ENCODE peak calls at places on chromosomes 2 and 18, in four cellular contexts. One of them, this sample, is unnamed.

GRCh38 chr18:51082571-51083264 is 52.7 kb downstream of the SMAD4 start:
- DNase-seq in fibroblast of lung: peak
- DNase-seq in endothelial cell of umbilical vein: peak
- DNase-seq in hepatocyte: no peak
- DNase-seq in this sample: no peak

GRCh38 chr2:126911111-126911796 is 12.6 kb downstream of the TEX51 start:
- DNase-seq in fibroblast of lung: no peak
- DNase-seq in endothelial cell of umbilical vein: no peak
- DNase-seq in hepatocyte: no peak
- DNase-seq in this sample: no peak

GRCh38 chr2:207854484-207855386 is 85.0 kb upstream of the FZD5 start:
- DNase-seq in fibroblast of lung: peak
- DNase-seq in endothelial cell of umbilical vein: no peak
- DNase-seq in hepatocyte: no peak
- DNase-seq in this sample: no peak

GRCh38 chr2:240437861-240438809 is 2.7 kb downstream of the GPC1 start:
- DNase-seq in fibroblast of lung: peak
- DNase-seq in endothelial cell of umbilical vein: peak
- DNase-seq in hepatocyte: peak
- DNase-seq in this sample: peak

GRCh38 chr2:8803658-8804379 is 33.6 kb downstream of the KIDINS220 start:
- DNase-seq in fibroblast of lung: peak
- DNase-seq in endothelial cell of umbilical vein: peak
- DNase-seq in hepatocyte: peak
- DNase-seq in this sample: no peak

GRCh38 chr2:144130551-144130950 is 389.4 kb downstream of the ZEB2 start:
- DNase-seq in fibroblast of lung: no peak
- DNase-seq in endothelial cell of umbilical vein: no peak
- DNase-seq in hepatocyte: no peak
- DNase-seq in this sample: no peak

GRCh38 chr2:42917374-42918017 is 125.1 kb upstream of the HAAO start:
- DNase-seq in fibroblast of lung: peak
- DNase-seq in endothelial cell of umbilical vein: peak
- DNase-seq in hepatocyte: no peak
- DNase-seq in this sample: no peak

GRCh38 chr18:79924814-79925655 is 26.4 kb downstream of the SLC66A2 start:
- DNase-seq in fibroblast of lung: no peak
- DNase-seq in endothelial cell of umbilical vein: no peak
- DNase-seq in hepatocyte: no peak
- DNase-seq in this sample: peak

GRCh38 chr2:180692322-180692721 is 288.1 kb upstream of the UBE2E3 start:
- DNase-seq in fibroblast of lung: no peak
- DNase-seq in endothelial cell of umbilical vein: no peak
- DNase-seq in hepatocyte: no peak
- DNase-seq in this sample: no peak

GRCh38 chr18:41917199-41917598 is 37.8 kb upstream of the PIK3C3 start:
- DNase-seq in fibroblast of lung: no peak
- DNase-seq in endothelial cell of umbilical vein: no peak
- DNase-seq in hepatocyte: no peak
- DNase-seq in this sample: no peak

GRCh38 chr2:72623481-72623880 is 202.4 kb downstream of the EXOC6B start:
- DNase-seq in fibroblast of lung: peak
- DNase-seq in endothelial cell of umbilical vein: no peak
- DNase-seq in hepatocyte: no peak
- DNase-seq in this sample: no peak

GRCh38 chr2:58871469-58872142 is 630.5 kb upstream of the FANCL start:
- DNase-seq in fibroblast of lung: no peak
- DNase-seq in endothelial cell of umbilical vein: no peak
- DNase-seq in hepatocyte: no peak
- DNase-seq in this sample: no peak

DNA sequence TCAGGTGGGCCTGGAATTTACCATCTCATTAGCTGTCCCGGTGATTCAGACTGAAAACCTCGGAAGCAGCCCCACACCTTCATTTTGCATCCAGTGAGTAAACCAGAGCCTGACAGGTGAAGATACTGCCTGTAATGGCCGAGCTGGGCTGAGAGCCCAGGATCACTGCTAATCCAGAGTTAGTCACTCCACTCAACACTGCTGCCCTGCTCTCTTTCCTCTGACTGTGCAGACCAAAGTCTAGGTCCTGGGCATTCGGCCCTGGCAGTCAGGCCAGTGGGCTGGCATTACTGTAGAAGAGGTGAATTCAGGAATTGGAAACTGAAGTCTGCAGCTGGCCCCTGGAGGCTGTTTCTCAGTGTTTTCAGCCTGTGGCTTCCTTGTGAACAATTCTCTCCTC is 44.3 kb downstream of the TMEM17 start:
- DNase-seq in fibroblast of lung: peak
- DNase-seq in endothelial cell of umbilical vein: no peak
- DNase-seq in hepatocyte: peak
- DNase-seq in this sample: no peak
- H2AFZ ChIP-seq in fibroblast of lung: no peak
- H2AFZ ChIP-seq in endothelial cell of umbilical vein: no peak
- H2AFZ ChIP-seq in hepatocyte: no peak
- H2AFZ ChIP-seq in this sample: no peak

GRCh38 chr2:85420743-85421705 is 2.5 kb downstream of the SH2D6 start:
- DNase-seq in fibroblast of lung: peak
- DNase-seq in endothelial cell of umbilical vein: peak
- DNase-seq in hepatocyte: peak
- DNase-seq in this sample: peak

GRCh38 chr2:85425588-85425987 is 7.1 kb downstream of the SH2D6 start:
- DNase-seq in fibroblast of lung: no peak
- DNase-seq in endothelial cell of umbilical vein: no peak
- DNase-seq in hepatocyte: no peak
- DNase-seq in this sample: no peak

GRCh38 chr2:85421706-85422457 is 3.4 kb downstream of the SH2D6 start:
- DNase-seq in fibroblast of lung: no peak
- DNase-seq in endothelial cell of umbilical vein: no peak
- DNase-seq in hepatocyte: no peak
- DNase-seq in this sample: no peak

GRCh38 chr2:85427300-85427699 is 8.8 kb downstream of the SH2D6 start:
- DNase-seq in fibroblast of lung: no peak
- DNase-seq in endothelial cell of umbilical vein: no peak
- DNase-seq in hepatocyte: no peak
- DNase-seq in this sample: no peak

GRCh38 chr2:85423525-85423924 is 5.0 kb downstream of the SH2D6 start:
- DNase-seq in fibroblast of lung: no peak
- DNase-seq in endothelial cell of umbilical vein: no peak
- DNase-seq in hepatocyte: no peak
- DNase-seq in this sample: no peak
- H2AFZ ChIP-seq in fibroblast of lung: no peak
- H2AFZ ChIP-seq in endothelial cell of umbilical vein: no peak
- H2AFZ ChIP-seq in hepatocyte: no peak
- H2AFZ ChIP-seq in this sample: no peak

GRCh38 chr2:197327776-197328169 is 17.2 kb upstream of the ANKRD44 start:
- DNase-seq in fibroblast of lung: no peak
- DNase-seq in endothelial cell of umbilical vein: no peak
- DNase-seq in hepatocyte: no peak
- DNase-seq in this sample: no peak
- H2AFZ ChIP-seq in fibroblast of lung: no peak
- H2AFZ ChIP-seq in endothelial cell of umbilical vein: no peak
- H2AFZ ChIP-seq in hepatocyte: no peak
- H2AFZ ChIP-seq in this sample: no peak

DNA sequence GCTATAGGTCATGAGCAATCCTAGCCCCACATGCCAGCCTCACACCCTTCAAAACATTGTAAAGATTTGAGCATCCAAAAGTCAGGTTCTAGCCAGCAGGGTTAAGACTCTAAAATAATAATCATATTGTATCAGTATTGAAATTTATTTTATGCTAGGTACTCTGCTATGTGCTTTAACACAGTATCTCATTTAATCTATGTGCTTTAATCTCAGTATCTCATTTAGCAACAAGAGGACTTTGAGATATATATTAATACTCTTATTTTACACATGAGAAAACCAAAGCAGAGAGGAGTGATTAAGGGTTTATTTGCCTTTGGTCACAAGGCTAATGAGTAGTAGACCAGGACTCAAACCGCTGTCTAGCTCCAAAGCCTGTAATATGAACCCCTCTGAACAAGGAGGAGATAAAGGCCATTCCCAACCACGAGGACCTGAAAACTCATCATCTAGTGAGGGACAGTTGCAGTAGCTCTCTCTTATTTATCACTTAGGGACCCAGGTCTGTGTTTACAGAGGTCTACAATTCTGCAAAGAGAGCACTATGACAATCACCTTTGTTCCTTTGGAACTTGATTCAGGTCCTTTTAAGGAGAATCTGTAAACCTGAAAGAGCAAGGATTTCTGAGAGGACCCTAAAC is 116.5 kb upstream of the SERTAD2 start:
- DNase-seq in fibroblast of lung: peak
- DNase-seq in endothelial cell of umbilical vein: no peak
- DNase-seq in hepatocyte: no peak
- DNase-seq in this sample: no peak
- H2AFZ ChIP-seq in fibroblast of lung: no peak
- H2AFZ ChIP-seq in endothelial cell of umbilical vein: no peak
- H2AFZ ChIP-seq in hepatocyte: no peak
- H2AFZ ChIP-seq in this sample: no peak

GRCh38 chr2:165513479-165513878 is 44.0 kb downstream of the CSRNP3 start:
- DNase-seq in fibroblast of lung: no peak
- DNase-seq in endothelial cell of umbilical vein: no peak
- DNase-seq in hepatocyte: no peak
- DNase-seq in this sample: no peak
- H2AFZ ChIP-seq in fibroblast of lung: no peak
- H2AFZ ChIP-seq in endothelial cell of umbilical vein: no peak
- H2AFZ ChIP-seq in hepatocyte: no peak
- H2AFZ ChIP-seq in this sample: no peak

This sample was measured in H9.